ENCODE peak calls at places on chromosome 11, in four cellular contexts. N is WTC11, S is K562, C is HepG2. W is an unnamed sample.

GRCh38 chr11:76206077-76206326 is 300 bp downstream of the WNT11 start:
- DNase-seq in N (no peak), S (no peak), C (no peak), W (no peak)

GRCh38 chr11:6705905-6706535 is 22.9 kb upstream of the MRPL17 start:
- DNase-seq in N (peak), S (peak), C (peak), W (no peak)

GRCh38 chr11:65396769-65397745 is 10.6 kb downstream of the FRMD8 start:
- DNase-seq in N (no peak), S (no peak), C (no peak), W (no peak)

GRCh38 chr11:61700221-61700620 is 20.0 kb downstream of the DAGLA start:
- DNase-seq in N (no peak), S (peak), C (peak), W (no peak)

GRCh38 chr11:312092-312816 is 1.6 kb upstream of the IFITM1 start:
- DNase-seq in N (no peak), S (no peak), C (no peak), W (no peak)

GRCh38 chr11:12914401-12914912 is 94.7 kb upstream of the RASSF10 start:
- DNase-seq in N (peak), S (peak), C (no peak), W (no peak)

GRCh38 chr11:11602011-11602410 is 19.8 kb downstream of the GALNT18 start:
- DNase-seq in N (no peak), S (no peak), C (no peak), W (no peak)

GRCh38 chr11:113906038-113906437 is 1.4 kb downstream of the HTR3B start:
- DNase-seq in N (peak), S (no peak), C (peak), W (no peak)

GRCh38 chr11:103433380-103433779 is 324.2 kb downstream of the DYNC2H1 start:
- DNase-seq in N (no peak), S (no peak), C (no peak), W (no peak)

GRCh38 chr11:28476053-28476452 is 367.9 kb downstream of the METTL15 start:
- DNase-seq in N (no peak), S (no peak), C (no peak), W (no peak)

GRCh38 chr11:113977701-113978100 is 2.8 kb downstream of the HTR3A start:
- DNase-seq in N (no peak), S (no peak), C (no peak), W (no peak)

GRCh38 chr11:46198873-46199250 is 77.6 kb upstream of the PHF21A start:
- DNase-seq in N (no peak), S (no peak), C (no peak), W (no peak)

GRCh38 chr11:66882540-66882939 is 25.7 kb downstream of the LRFN4 start:
- DNase-seq in N (no peak), S (no peak), C (no peak), W (no peak)

GRCh38 chr11:47499614-47500013 is 50.7 kb upstream of the RAPSN start:
- DNase-seq in N (no peak), S (no peak), C (no peak), W (no peak)

DNA sequence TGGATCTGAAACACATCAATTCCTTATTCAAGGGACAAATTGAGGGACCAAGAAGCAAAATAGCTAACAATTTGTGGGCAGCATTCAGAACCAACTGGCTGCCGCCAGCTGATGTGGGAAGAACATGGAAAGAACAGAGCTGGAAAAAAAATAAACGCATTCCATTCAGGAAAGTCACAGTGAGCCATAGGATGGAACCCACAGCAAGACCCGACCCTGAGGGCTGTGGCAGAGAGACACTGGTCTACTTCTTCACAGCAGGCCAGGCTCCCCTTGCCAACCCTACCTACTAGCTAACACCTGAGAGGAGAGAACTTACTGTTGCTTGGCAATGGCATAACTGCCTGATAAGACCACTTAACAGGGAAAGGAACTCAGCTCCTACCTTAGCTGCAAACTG is 123.5 kb upstream of the APOA1 start:
- DNase-seq in N (no peak), S (no peak), C (no peak), W (no peak)
- TF ChIP-seq ETV6 in N (no peak), S (no peak), C (no peak), W (no peak)

DNA sequence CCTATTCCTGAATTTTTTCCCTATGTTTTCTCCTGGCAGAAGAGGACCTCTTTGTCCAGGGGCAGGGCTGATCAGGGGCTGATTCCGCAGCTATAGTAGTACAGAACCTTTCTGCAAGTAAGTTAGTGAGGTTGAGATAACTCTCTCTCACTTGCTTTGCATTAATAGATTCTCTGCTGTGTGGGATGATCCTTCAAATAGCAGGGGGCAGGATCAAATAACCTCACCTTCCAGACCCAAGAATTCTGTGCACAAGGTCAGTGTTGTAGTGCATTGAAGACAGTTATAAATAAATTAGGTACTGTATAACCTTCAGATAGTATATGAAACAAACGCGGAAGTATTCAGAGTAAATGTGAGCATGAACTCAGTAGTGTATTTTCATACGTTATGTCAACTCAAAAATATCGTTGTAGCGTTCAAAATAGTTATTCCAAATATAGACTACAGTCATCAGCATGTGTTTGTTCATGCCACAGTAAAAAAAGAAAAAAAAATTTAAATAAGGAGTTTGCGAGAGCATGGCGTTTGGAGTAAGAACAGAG is 278 bp downstream of the MMP26 start:
- DNase-seq in N (no peak), S (no peak), C (no peak), W (no peak)
- TF ChIP-seq ETV6 in N (no peak), S (no peak), C (no peak), W (no peak)

GRCh38 chr11:9633674-9634073 is 30.2 kb upstream of the SWAP70 start:
- DNase-seq in N (no peak), S (no peak), C (no peak), W (no peak)
- TF ChIP-seq ETV6 in N (no peak), S (no peak), C (no peak), W (no peak)

GRCh38 chr11:36594316-36594989 is at the start of gene IFTAP:
- DNase-seq in N (peak), S (peak), C (peak), W (no peak)
- TF ChIP-seq ETV6 in N (no peak), S (no peak), C (no peak), W (no peak)

DNA sequence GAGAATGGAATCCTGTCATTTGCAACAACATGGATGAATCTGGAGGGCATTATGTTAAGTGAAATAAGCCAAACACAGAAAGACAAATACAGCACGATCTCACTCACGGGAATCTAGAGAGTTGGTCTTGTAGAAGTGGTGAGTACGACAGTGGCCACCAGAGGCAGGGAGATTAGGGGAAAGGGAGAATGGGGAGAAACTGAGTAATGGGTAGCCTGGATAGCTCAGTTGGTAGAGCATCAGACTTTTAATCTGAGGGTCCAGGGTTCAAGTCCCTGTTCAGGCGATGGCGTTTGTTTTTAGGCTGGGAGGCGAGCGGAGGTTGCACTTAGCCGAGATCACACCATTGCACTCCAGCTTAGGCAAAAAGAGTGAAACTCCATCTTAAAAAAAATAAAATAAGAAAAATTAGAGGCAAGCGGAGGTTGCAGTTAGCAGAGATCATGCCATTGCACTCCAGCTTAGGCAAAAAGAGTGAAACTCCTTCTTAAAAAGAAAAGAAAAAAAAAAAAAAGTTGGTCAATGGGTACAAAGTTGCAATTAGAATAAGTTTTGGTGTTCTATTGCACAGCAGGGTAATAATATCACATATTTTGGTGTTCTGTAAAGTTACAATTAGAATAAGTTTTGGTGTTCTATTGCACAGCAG is 95.7 kb upstream of the UBASH3B start:
- DNase-seq in N (peak), S (peak), C (peak), W (no peak)
- TF ChIP-seq ETV6 in N (peak), S (no peak), C (no peak), W (no peak)

DNA sequence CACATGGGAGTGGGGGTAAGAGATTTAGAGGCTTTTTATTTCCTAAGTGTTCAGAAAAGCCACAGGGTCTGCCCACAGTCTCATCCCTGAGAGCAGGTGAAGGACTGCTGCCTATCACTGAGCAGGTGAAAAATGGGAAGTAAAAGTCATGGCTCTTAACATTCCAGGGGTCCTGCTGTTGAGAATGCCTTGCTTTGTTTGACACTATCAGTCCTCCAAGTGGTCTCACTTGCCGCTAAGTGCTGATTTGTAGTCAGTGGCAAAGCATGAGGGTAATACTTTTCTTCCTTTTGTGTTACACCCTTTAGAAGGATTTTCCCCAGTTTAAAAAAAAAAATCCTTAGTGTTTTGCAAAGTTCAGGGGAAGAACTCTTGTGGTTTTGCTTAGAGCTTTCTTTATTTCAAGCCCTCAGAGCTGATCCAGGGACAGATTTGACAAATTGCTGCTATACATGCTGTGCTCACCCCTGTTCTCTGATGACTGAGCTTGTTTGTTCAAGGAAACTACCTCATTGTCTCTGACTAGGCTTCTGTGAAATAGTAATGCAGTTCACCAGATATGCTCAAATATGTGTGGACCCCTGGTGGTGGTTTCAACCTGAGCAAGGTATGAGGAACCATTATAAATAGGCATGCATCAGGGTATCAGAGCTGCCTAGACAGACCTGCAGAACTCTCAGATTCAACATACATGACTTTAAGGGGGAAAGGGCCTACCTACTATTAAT is 141.0 kb downstream of the ARHGAP42 start:
- DNase-seq in N (no peak), S (no peak), C (peak), W (peak)
- TF ChIP-seq ETV6 in N (no peak), S (no peak), C (no peak), W (no peak)

W was measured in GM12878.